ENCODE peak calls at places on chromosomes 2 and 18, in four cellular contexts. One of them, this sample, is unnamed.

GRCh38 chr2:160411167-160411566 is 82.4 kb downstream of the RBMS1 start:
- DNase-seq in suprapubic skin: no peak
- DNase-seq in esophagus muscularis mucosa: no peak
- DNase-seq in K562: no peak
- DNase-seq in this sample: no peak

GRCh38 chr2:42336361-42336965 is 24.6 kb downstream of the COX7A2L start:
- DNase-seq in K562: no peak
- DNase-seq in suprapubic skin: no peak
- DNase-seq in esophagus muscularis mucosa: peak; percentile 68
- DNase-seq in this sample: no peak

GRCh38 chr18:48996901-48997463 is 46.2 kb upstream of the SMAD7 start:
- DNase-seq in suprapubic skin: no peak
- DNase-seq in K562: no peak
- DNase-seq in esophagus muscularis mucosa: no peak
- DNase-seq in this sample: no peak

GRCh38 chr2:123195957-123196356 is 829.1 kb upstream of the CNTNAP5 start:
- DNase-seq in esophagus muscularis mucosa: no peak
- DNase-seq in K562: no peak
- DNase-seq in suprapubic skin: no peak
- DNase-seq in this sample: no peak

GRCh38 chr2:121776885-121777698 is 21.6 kb downstream of the TSN start:
- DNase-seq in suprapubic skin: no peak
- DNase-seq in K562: no peak
- DNase-seq in esophagus muscularis mucosa: peak; percentile 80
- DNase-seq in this sample: no peak

GRCh38 chr18:76679259-76679658 is 143.1 kb upstream of the ZNF236 start:
- DNase-seq in esophagus muscularis mucosa: no peak
- DNase-seq in K562: no peak
- DNase-seq in suprapubic skin: no peak
- DNase-seq in this sample: no peak

GRCh38 chr2:145186303-145186702 is 666.4 kb upstream of the ZEB2 start:
- DNase-seq in suprapubic skin: no peak
- DNase-seq in K562: peak; percentile 14
- DNase-seq in esophagus muscularis mucosa: no peak
- DNase-seq in this sample: no peak

GRCh38 chr2:37654419-37654818 is 17.0 kb downstream of the CDC42EP3 start:
- DNase-seq in esophagus muscularis mucosa: no peak
- DNase-seq in K562: no peak
- DNase-seq in suprapubic skin: no peak
- DNase-seq in this sample: no peak

GRCh38 chr2:197972017-197972416 is 167.6 kb downstream of the PLCL1 start:
- DNase-seq in esophagus muscularis mucosa: no peak
- DNase-seq in K562: no peak
- DNase-seq in suprapubic skin: no peak
- DNase-seq in this sample: no peak

GRCh38 chr18:2979027-2979570 is 33.8 kb downstream of the LPIN2 start:
- DNase-seq in K562: no peak
- DNase-seq in esophagus muscularis mucosa: no peak
- DNase-seq in suprapubic skin: no peak
- DNase-seq in this sample: no peak

GRCh38 chr2:179825494-179825893 is 35.9 kb downstream of the ZNF385B start:
- DNase-seq in suprapubic skin: no peak
- DNase-seq in esophagus muscularis mucosa: no peak
- DNase-seq in K562: peak; percentile 28
- DNase-seq in this sample: no peak

GRCh38 chr2:9753276-9753600 is 90.0 kb upstream of the TAF1B start:
- DNase-seq in K562: peak; percentile 57
- DNase-seq in esophagus muscularis mucosa: no peak
- DNase-seq in suprapubic skin: no peak
- DNase-seq in this sample: peak; percentile 65

GRCh38 chr2:42008241-42008911 is 39.4 kb upstream of the PKDCC start:
- DNase-seq in esophagus muscularis mucosa: no peak
- DNase-seq in K562: no peak
- DNase-seq in suprapubic skin: no peak
- DNase-seq in this sample: no peak

DNA sequence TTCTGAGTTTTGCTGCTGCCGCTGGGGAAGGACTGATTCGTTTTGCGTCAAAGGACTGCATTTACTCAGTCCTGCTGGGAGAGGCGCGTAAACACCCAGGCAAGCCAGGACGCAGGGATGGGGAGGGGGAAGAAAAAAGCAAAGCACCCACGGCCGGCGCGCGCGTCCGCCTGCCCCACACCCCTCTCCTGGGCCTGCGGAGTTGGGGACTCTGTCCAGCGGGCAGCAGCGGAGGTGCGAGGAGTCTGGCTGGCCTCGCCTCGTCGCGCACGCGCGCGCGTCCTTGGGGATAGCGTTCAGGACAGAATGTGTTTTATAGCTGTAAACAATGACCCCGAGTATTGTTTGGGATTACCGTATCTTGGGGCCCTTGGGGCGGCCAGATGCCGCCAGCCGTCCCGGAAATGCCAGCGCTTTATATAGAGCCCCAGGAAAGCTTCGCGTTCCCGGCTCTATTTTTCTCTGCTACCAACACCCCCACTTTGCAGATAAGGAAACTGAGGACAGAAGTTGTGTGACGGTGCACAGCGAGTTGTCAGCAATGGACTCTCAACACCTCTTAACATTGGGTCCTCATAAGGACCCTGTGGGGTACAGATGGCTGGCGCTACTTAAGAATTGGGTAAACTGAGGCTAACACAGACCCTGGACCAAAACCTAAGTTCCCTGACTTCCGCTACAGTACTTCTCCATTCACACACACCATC is 1.6 kb upstream of the FOSL2 start:
- DNase-seq in suprapubic skin: peak; percentile 92
- DNase-seq in esophagus muscularis mucosa: peak; percentile 98
- DNase-seq in K562: no peak
- DNase-seq in this sample: peak; percentile 96
- TF ChIP-seq EP300 in suprapubic skin: peak; percentile 13
- TF ChIP-seq EP300 in esophagus muscularis mucosa: peak; percentile 74
- TF ChIP-seq EP300 in K562: no peak
- TF ChIP-seq EP300 in this sample: peak; percentile 93

GRCh38 chr2:120540719-120541552 is 194.7 kb upstream of the GLI2 start:
- DNase-seq in suprapubic skin: no peak
- DNase-seq in esophagus muscularis mucosa: no peak
- DNase-seq in K562: no peak
- DNase-seq in this sample: peak; percentile 42

GRCh38 chr2:120538691-120539420 is 192.9 kb downstream of the INHBB start:
- DNase-seq in esophagus muscularis mucosa: no peak
- DNase-seq in K562: no peak
- DNase-seq in suprapubic skin: no peak
- DNase-seq in this sample: no peak

GRCh38 chr2:120541553-120541932 is 194.1 kb upstream of the GLI2 start:
- DNase-seq in suprapubic skin: no peak
- DNase-seq in K562: no peak
- DNase-seq in esophagus muscularis mucosa: no peak
- DNase-seq in this sample: peak; percentile 50

GRCh38 chr2:120539421-120539936 is 193.5 kb downstream of the INHBB start:
- DNase-seq in suprapubic skin: no peak
- DNase-seq in K562: no peak
- DNase-seq in esophagus muscularis mucosa: no peak
- DNase-seq in this sample: no peak

GRCh38 chr2:120539937-120540718 is 194.2 kb downstream of the INHBB start:
- DNase-seq in esophagus muscularis mucosa: no peak
- DNase-seq in K562: no peak
- DNase-seq in suprapubic skin: peak; percentile 92
- DNase-seq in this sample: no peak
- TF ChIP-seq POLR2AphosphoS5 in esophagus muscularis mucosa: peak; percentile 49
- TF ChIP-seq POLR2AphosphoS5 in K562: no peak
- TF ChIP-seq POLR2AphosphoS5 in suprapubic skin: peak; percentile 86
- TF ChIP-seq POLR2AphosphoS5 in this sample: peak; percentile 32

GRCh38 chr2:112644933-112645395 is 775 bp upstream of the SLC20A1 start:
- DNase-seq in esophagus muscularis mucosa: peak; percentile 94
- DNase-seq in K562: peak; percentile 80
- DNase-seq in suprapubic skin: no peak
- DNase-seq in this sample: no peak
- TF ChIP-seq EP300 in esophagus muscularis mucosa: no peak
- TF ChIP-seq EP300 in K562: no peak
- TF ChIP-seq EP300 in suprapubic skin: no peak
- TF ChIP-seq EP300 in this sample: no peak

GRCh38 chr2:44751754-44752479 is 189.6 kb upstream of the SIX3 start:
- DNase-seq in suprapubic skin: no peak
- DNase-seq in K562: peak; percentile 24
- DNase-seq in esophagus muscularis mucosa: peak; percentile 75
- DNase-seq in this sample: no peak

GRCh38 chr2:44758591-44758990 is 182.9 kb upstream of the SIX3 start:
- DNase-seq in K562: no peak
- DNase-seq in suprapubic skin: no peak
- DNase-seq in esophagus muscularis mucosa: peak; percentile 74
- DNase-seq in this sample: no peak

GRCh38 chr2:44747794-44748193 is 193.7 kb upstream of the SIX3 start:
- DNase-seq in esophagus muscularis mucosa: no peak
- DNase-seq in K562: no peak
- DNase-seq in suprapubic skin: no peak
- DNase-seq in this sample: no peak

DNA sequence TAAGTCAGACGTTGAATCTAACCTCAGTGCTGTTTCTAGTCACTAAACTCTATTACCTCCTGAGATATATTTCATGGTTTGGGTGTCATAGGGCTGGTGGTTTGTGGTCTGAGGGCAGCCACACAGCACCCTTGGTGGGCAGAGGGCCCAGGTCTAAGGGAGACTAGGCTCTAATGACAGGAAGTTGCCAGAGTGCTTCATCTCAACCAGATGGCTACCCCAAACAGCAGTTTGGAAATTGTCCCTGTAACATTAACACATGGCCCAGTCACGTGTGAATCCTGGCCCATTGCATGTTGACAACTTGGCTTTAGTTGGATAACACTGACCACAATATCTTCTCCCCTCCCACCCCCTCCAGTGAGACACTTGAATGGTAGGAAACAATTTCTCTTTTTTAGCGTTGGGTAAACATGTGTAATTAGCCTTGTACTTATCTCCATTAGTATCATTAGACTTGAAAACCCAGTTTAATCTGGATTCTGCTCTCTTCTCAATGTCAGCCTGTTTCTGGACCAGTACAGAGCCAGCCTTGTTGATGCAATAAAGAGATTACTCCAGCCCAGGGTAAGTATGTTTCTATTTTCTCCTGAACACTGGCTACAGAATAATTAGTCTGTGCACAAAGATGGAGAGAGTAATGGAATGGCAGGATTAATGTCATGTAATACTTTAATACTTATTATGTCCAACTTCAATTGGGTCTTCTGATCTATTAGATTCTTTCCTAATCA is 187.8 kb upstream of the SIX3 start:
- DNase-seq in suprapubic skin: no peak
- DNase-seq in K562: no peak
- DNase-seq in esophagus muscularis mucosa: peak; percentile 50
- DNase-seq in this sample: no peak
- TF ChIP-seq POLR2AphosphoS5 in suprapubic skin: no peak
- TF ChIP-seq POLR2AphosphoS5 in K562: no peak
- TF ChIP-seq POLR2AphosphoS5 in esophagus muscularis mucosa: no peak
- TF ChIP-seq POLR2AphosphoS5 in this sample: no peak

GRCh38 chr2:46459694-46460093 is 19.7 kb upstream of the TMEM247 start:
- DNase-seq in esophagus muscularis mucosa: no peak
- DNase-seq in suprapubic skin: no peak
- DNase-seq in K562: no peak
- DNase-seq in this sample: no peak

GRCh38 chr2:46458763-46459505 is 20.4 kb upstream of the TMEM247 start:
- DNase-seq in suprapubic skin: no peak
- DNase-seq in K562: no peak
- DNase-seq in esophagus muscularis mucosa: peak; percentile 87
- DNase-seq in this sample: no peak

GRCh38 chr2:46460991-46461715 is 18.2 kb upstream of the TMEM247 start:
- DNase-seq in K562: peak; percentile 76
- DNase-seq in esophagus muscularis mucosa: peak; percentile 95
- DNase-seq in suprapubic skin: peak; percentile 89
- DNase-seq in this sample: peak; percentile 84

GRCh38 chr2:46461716-46462171 is 17.6 kb upstream of the TMEM247 start:
- DNase-seq in suprapubic skin: no peak
- DNase-seq in esophagus muscularis mucosa: peak; percentile 74
- DNase-seq in K562: no peak
- DNase-seq in this sample: no peak

GRCh38 chr2:46460241-46460921 is 19.0 kb upstream of the TMEM247 start:
- DNase-seq in suprapubic skin: no peak
- DNase-seq in K562: no peak
- DNase-seq in esophagus muscularis mucosa: peak; percentile 88
- DNase-seq in this sample: no peak
- TF ChIP-seq EP300 in suprapubic skin: no peak
- TF ChIP-seq EP300 in K562: no peak
- TF ChIP-seq EP300 in esophagus muscularis mucosa: no peak
- TF ChIP-seq EP300 in this sample: no peak

DNA sequence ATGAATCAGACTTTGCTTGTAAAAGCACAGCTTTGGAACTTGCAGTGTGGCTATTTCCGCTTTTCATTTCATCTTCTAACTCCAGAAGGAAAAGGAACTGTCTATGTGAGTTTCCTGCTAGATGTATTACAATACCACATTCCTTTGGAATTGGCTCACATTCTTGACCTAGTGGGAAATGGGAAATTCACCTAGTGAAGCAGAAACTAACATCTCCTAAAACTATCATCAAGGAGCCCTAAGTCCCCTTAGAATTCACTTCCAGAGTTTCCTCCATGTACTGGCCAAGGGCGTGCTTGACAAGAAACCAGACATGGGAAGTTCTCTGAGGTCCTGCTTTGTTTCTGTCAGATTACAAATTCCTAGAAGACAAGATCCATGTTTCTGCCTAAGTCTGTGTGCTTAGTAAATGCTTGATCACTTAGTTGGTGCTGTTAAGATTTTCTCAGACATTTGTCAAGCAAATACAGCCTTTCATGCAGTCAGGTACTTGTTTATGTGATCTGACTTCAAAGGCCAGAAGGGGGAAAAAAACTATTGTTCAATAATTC is 275.7 kb upstream of the FN1 start:
- DNase-seq in K562: no peak
- DNase-seq in esophagus muscularis mucosa: no peak
- DNase-seq in suprapubic skin: no peak
- DNase-seq in this sample: no peak
- TF ChIP-seq POLR2AphosphoS5 in K562: no peak
- TF ChIP-seq POLR2AphosphoS5 in esophagus muscularis mucosa: peak; percentile 19
- TF ChIP-seq POLR2AphosphoS5 in suprapubic skin: no peak
- TF ChIP-seq POLR2AphosphoS5 in this sample: peak; percentile 17

GRCh38 chr2:68203587-68203986 is 45.9 kb downstream of the PNO1 start:
- DNase-seq in suprapubic skin: no peak
- DNase-seq in esophagus muscularis mucosa: no peak
- DNase-seq in K562: no peak
- DNase-seq in this sample: no peak
- TF ChIP-seq EP300 in suprapubic skin: no peak
- TF ChIP-seq EP300 in esophagus muscularis mucosa: no peak
- TF ChIP-seq EP300 in K562: no peak
- TF ChIP-seq EP300 in this sample: no peak

GRCh38 chr2:76169289-76169688 is 458.6 kb upstream of the GCFC2 start:
- DNase-seq in suprapubic skin: no peak
- DNase-seq in esophagus muscularis mucosa: no peak
- DNase-seq in K562: no peak
- DNase-seq in this sample: no peak

GRCh38 chr2:76174505-76174904 is 463.8 kb upstream of the GCFC2 start:
- DNase-seq in esophagus muscularis mucosa: no peak
- DNase-seq in K562: no peak
- DNase-seq in suprapubic skin: no peak
- DNase-seq in this sample: no peak

GRCh38 chr2:76169985-76170384 is 459.3 kb upstream of the GCFC2 start:
- DNase-seq in suprapubic skin: no peak
- DNase-seq in K562: no peak
- DNase-seq in esophagus muscularis mucosa: no peak
- DNase-seq in this sample: no peak

GRCh38 chr2:76175295-76175694 is 464.6 kb upstream of the GCFC2 start:
- DNase-seq in esophagus muscularis mucosa: no peak
- DNase-seq in suprapubic skin: no peak
- DNase-seq in K562: no peak
- DNase-seq in this sample: no peak

GRCh38 chr2:76170856-76171255 is 460.1 kb upstream of the GCFC2 start:
- DNase-seq in K562: no peak
- DNase-seq in esophagus muscularis mucosa: no peak
- DNase-seq in suprapubic skin: no peak
- DNase-seq in this sample: no peak
- TF ChIP-seq POLR2AphosphoS5 in K562: no peak
- TF ChIP-seq POLR2AphosphoS5 in esophagus muscularis mucosa: no peak
- TF ChIP-seq POLR2AphosphoS5 in suprapubic skin: no peak
- TF ChIP-seq POLR2AphosphoS5 in this sample: no peak

This sample was measured in upper lobe of left lung.